ENCODE peak calls at places on chromosome 12, in four cellular contexts. One of them, this sample, is unnamed. For H4K20me1 and H3K79me2, the result is how much of the 10 kb centered on the place peaks cover.

GRCh38 chr12:21169878-21170472 is 39.0 kb downstream of the SLCO1B1 start:
- DNase-seq in mammary epithelial cell: peak
- DNase-seq in fibroblast of lung: peak
- DNase-seq in PC-3: peak
- DNase-seq in this sample: peak

GRCh38 chr12:69211172-69211571 is 28.2 kb upstream of the CPSF6 start:
- DNase-seq in mammary epithelial cell: no peak
- DNase-seq in fibroblast of lung: no peak
- DNase-seq in PC-3: no peak
- DNase-seq in this sample: no peak

GRCh38 chr12:112419269-112420133 is 754 bp downstream of the PTPN11 start:
- DNase-seq in mammary epithelial cell: peak
- DNase-seq in fibroblast of lung: peak
- DNase-seq in PC-3: peak
- DNase-seq in this sample: peak

GRCh38 chr12:34400423-34400881 is 378.2 kb downstream of the ALG10 start:
- DNase-seq in mammary epithelial cell: no peak
- DNase-seq in fibroblast of lung: no peak
- DNase-seq in PC-3: no peak
- DNase-seq in this sample: no peak

GRCh38 chr12:57738661-57739237 is at the start of gene AGAP2:
- DNase-seq in mammary epithelial cell: no peak
- DNase-seq in fibroblast of lung: peak
- DNase-seq in PC-3: no peak
- DNase-seq in this sample: peak

GRCh38 chr12:110304061-110304551 is 23.1 kb downstream of the ATP2A2 start:
- DNase-seq in mammary epithelial cell: peak
- DNase-seq in fibroblast of lung: peak
- DNase-seq in PC-3: peak
- DNase-seq in this sample: peak

GRCh38 chr12:50186667-50187066 is 19.5 kb upstream of the CERS5 start:
- DNase-seq in mammary epithelial cell: peak
- DNase-seq in fibroblast of lung: peak
- DNase-seq in PC-3: no peak
- DNase-seq in this sample: peak

GRCh38 chr12:67742461-67742860 is 93.9 kb downstream of the DYRK2 start:
- DNase-seq in mammary epithelial cell: no peak
- DNase-seq in fibroblast of lung: peak
- DNase-seq in PC-3: no peak
- DNase-seq in this sample: no peak

GRCh38 chr12:86174188-86174587 is 82.0 kb downstream of the MGAT4C start:
- DNase-seq in mammary epithelial cell: no peak
- DNase-seq in fibroblast of lung: no peak
- DNase-seq in PC-3: no peak
- DNase-seq in this sample: no peak

GRCh38 chr12:104682790-104683279 is 226.1 kb downstream of the CHST11 start:
- DNase-seq in mammary epithelial cell: no peak
- DNase-seq in fibroblast of lung: no peak
- DNase-seq in PC-3: no peak
- DNase-seq in this sample: no peak

GRCh38 chr12:43675048-43675904 is 83.3 kb downstream of the PUS7L start:
- DNase-seq in mammary epithelial cell: no peak
- DNase-seq in fibroblast of lung: peak
- DNase-seq in PC-3: peak
- DNase-seq in this sample: no peak

GRCh38 chr12:14454098-14454907 is 88.8 kb downstream of the ATF7IP start:
- DNase-seq in mammary epithelial cell: peak
- DNase-seq in fibroblast of lung: peak
- DNase-seq in PC-3: peak
- DNase-seq in this sample: peak

GRCh38 chr12:14278294-14278953 is 87.1 kb upstream of the ATF7IP start:
- DNase-seq in mammary epithelial cell: no peak
- DNase-seq in fibroblast of lung: no peak
- DNase-seq in PC-3: no peak
- DNase-seq in this sample: no peak

GRCh38 chr12:110467847-110468211 is 228 bp downstream of the GPN3 start:
- DNase-seq in mammary epithelial cell: no peak
- DNase-seq in fibroblast of lung: no peak
- DNase-seq in PC-3: no peak
- DNase-seq in this sample: no peak

DNA sequence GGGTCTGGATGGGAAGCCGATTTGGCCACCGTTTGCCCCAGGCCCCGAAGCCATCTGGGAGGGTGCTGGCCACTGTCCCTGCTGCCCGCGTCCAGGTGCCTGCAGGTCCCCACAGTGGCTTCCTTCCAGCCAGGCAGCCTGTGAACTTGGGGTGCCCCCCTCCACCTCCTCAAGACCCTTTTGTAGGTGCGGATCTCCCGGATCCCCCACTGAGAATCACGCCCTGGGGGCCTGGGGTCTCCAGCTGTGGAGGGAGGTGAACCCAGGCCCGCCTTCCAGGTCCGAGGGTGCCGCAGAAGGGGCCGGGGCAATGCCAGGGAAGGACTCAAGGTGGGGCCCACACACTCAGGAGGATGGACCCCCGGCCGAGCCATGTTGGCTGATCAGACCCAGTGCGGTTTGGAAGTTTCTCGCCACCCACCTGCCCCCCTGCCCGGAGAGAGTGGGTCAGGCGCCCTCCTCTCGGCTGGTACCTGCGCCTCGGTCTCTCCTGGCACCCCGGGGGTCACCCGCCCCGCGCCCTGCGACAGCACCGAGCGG is 1.7 kb downstream of the MMP17 start:
- DNase-seq in mammary epithelial cell: no peak
- DNase-seq in fibroblast of lung: no peak
- DNase-seq in PC-3: no peak
- DNase-seq in this sample: peak
- H4K20me1 ChIP-seq in mammary epithelial cell: under half
- H4K20me1 ChIP-seq in fibroblast of lung: under half
- H4K20me1 ChIP-seq in PC-3: under half
- H4K20me1 ChIP-seq in this sample: under half

DNA sequence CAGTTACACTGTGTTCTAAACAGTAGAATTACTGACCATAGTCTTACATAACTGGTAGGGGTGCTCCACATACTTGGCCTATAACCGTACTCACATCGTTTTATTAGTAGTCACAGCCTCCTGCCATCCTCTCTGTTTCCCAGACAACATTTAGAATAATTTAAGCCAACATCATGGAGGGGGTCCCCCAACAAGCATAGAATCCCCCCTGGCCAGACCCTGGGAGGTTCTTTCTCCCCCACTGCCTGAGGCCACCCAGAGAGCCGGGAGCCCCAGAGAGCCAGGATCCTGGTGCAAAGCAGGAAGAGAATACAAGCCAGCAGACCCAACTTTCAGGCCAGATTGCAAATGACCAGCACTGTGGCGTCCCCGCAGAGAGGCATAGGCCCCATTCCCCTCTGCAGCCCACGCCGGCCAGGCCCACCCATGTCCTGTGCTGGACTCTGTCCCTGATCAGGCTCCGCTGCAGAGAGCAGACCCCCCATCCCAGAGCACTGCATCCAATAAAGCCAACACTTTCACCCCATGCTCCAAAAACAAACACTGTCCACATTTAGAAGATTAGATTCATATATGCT is 195.2 kb downstream of the NTF3 start:
- DNase-seq in mammary epithelial cell: no peak
- DNase-seq in fibroblast of lung: no peak
- DNase-seq in PC-3: no peak
- DNase-seq in this sample: no peak
- H3K79me2 ChIP-seq in mammary epithelial cell: under half
- H3K79me2 ChIP-seq in fibroblast of lung: under half
- H3K79me2 ChIP-seq in PC-3: under half
- H3K79me2 ChIP-seq in this sample: under half

DNA sequence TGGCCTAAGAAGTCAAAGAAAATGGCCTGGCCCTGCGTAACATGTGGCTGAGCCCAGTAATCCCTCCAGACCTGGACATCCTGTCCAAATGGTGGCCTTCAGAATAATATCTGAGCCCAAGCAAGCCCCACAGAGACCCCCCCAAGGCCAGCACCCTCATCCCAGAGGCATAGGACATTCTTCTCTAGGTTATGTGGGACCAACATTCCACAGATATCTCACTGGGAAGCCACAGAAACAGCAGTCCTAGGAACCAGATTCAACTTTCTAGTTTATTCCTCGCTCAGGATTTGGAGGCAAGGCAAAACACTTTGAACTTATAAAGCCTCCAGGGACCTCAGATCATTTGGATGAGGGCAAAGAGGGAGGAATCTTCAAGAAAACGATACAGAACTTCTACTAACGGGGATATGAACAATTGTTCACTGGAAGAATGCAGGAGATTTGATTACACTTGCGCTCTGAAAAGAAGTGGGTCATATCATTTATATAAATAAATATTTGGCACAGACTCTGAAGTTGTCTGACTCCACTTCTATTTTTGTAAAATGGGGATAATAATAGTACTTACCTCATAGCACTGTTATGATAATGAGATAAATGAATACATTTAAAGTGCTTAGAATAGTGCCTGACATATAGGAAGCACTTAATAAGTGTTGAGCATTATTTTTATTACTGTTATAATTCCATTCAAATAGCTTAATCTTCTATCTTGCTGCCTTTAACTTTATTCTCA is 171.5 kb downstream of the NUAK1 start:
- DNase-seq in mammary epithelial cell: no peak
- DNase-seq in fibroblast of lung: peak
- DNase-seq in PC-3: no peak
- DNase-seq in this sample: no peak
- H2AFZ ChIP-seq in mammary epithelial cell: no peak
- H2AFZ ChIP-seq in fibroblast of lung: no peak
- H2AFZ ChIP-seq in PC-3: no peak
- H2AFZ ChIP-seq in this sample: peak

GRCh38 chr12:116144384-116144783 is 133.1 kb downstream of the MED13L start:
- DNase-seq in mammary epithelial cell: no peak
- DNase-seq in fibroblast of lung: no peak
- DNase-seq in PC-3: no peak
- DNase-seq in this sample: no peak
- H4K20me1 ChIP-seq in mammary epithelial cell: under half
- H4K20me1 ChIP-seq in fibroblast of lung: under half
- H4K20me1 ChIP-seq in PC-3: half or more
- H4K20me1 ChIP-seq in this sample: under half

DNA sequence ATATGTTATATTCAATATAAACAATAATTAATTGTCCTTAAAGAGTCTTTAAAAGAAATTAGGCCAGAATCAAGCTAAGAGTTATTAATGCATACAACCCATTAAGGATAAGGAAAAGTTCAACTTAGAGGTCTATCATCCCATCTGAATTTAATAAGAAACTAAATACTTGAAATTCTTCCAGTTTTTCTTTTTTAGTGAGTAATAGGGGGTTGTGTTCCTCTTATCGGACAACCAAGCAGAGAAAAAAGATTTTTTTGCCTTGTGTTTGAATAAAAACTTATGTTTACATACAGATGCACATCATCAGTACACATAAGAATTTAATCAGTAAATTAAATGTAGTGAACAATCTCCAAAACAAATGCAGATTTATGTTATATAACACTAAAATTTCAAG is 32.5 kb downstream of the PAWR start:
- DNase-seq in mammary epithelial cell: no peak
- DNase-seq in fibroblast of lung: peak
- DNase-seq in PC-3: no peak
- DNase-seq in this sample: peak
- H3K79me2 ChIP-seq in mammary epithelial cell: half or more
- H3K79me2 ChIP-seq in fibroblast of lung: under half
- H3K79me2 ChIP-seq in PC-3: half or more
- H3K79me2 ChIP-seq in this sample: half or more

This sample was measured in GM23248.